ENCODE peak calls at places on chromosome 4, in ten cellular contexts. O, T, L, E, I, U, G, F, Z and R are unnamed samples.

GRCh38 chr4:33160126-33160525 is 2440.0 kb downstream of the PCDH7 start:
- DNase-seq in O (peak), T (no peak), L (peak), E (peak), I (no peak), U (no peak), G (no peak), F (no peak), Z (peak), R (no peak)

GRCh38 chr4:73853246-73853704 is at the start of gene PF4V1:
- DNase-seq in O (no peak), T (no peak), L (peak), E (no peak), I (peak), U (no peak), G (no peak), F (no peak), Z (peak), R (no peak)

GRCh38 chr4:102541708-102542107 is 40.5 kb downstream of the NFKB1 start:
- DNase-seq in O (peak), T (peak), L (no peak), E (peak), I (no peak), U (no peak), G (no peak), F (no peak), Z (no peak), R (no peak)

GRCh38 chr4:7808752-7809151 is 130.9 kb downstream of the AFAP1 start:
- DNase-seq in O (no peak), T (no peak), L (no peak), E (no peak), I (peak), U (no peak), G (no peak), F (no peak), Z (peak), R (no peak)

GRCh38 chr4:139913398-139913990 is 240.5 kb downstream of the MAML3 start:
- DNase-seq in O (no peak), T (no peak), L (no peak), E (no peak), I (no peak), U (no peak), G (no peak), F (no peak), Z (peak), R (no peak)

GRCh38 chr4:152310223-152310622 is 225.7 kb downstream of the FBXW7 start:
- DNase-seq in O (no peak), T (no peak), L (no peak), E (no peak), I (no peak), U (no peak), G (no peak), F (no peak), Z (peak), R (no peak)

GRCh38 chr4:128660361-128660964 is 149.0 kb upstream of the JADE1 start:
- DNase-seq in O (no peak), T (no peak), L (peak), E (no peak), I (no peak), U (no peak), G (no peak), F (no peak), Z (peak), R (no peak)

GRCh38 chr4:39526810-39527295 is 386 bp downstream of the UGDH start:
- DNase-seq in O (no peak), T (no peak), L (no peak), E (no peak), I (no peak), U (peak), G (no peak), F (peak), Z (no peak), R (no peak)

GRCh38 chr4:122798101-122798500 is 28.5 kb upstream of the FGF2 start:
- DNase-seq in O (no peak), T (no peak), L (peak), E (peak), I (no peak), U (no peak), G (no peak), F (no peak), Z (peak), R (no peak)

GRCh38 chr4:83231620-83232056 is 53.0 kb downstream of the COQ2 start:
- DNase-seq in O (no peak), T (no peak), L (no peak), E (no peak), I (no peak), U (no peak), G (no peak), F (no peak), Z (peak), R (no peak)

GRCh38 chr4:95949136-95949765 is 109.4 kb downstream of the PDHA2 start:
- DNase-seq in O (no peak), T (no peak), L (peak), E (no peak), I (no peak), U (no peak), G (no peak), F (no peak), Z (peak), R (no peak)

GRCh38 chr4:93658443-93658842 is 170.1 kb upstream of the ATOH1 start:
- DNase-seq in O (no peak), T (no peak), L (no peak), E (no peak), I (no peak), U (no peak), G (no peak), F (no peak), Z (no peak), R (no peak)

GRCh38 chr4:123248260-123248659 is 148.3 kb upstream of the SPRY1 start:
- DNase-seq in O (no peak), T (no peak), L (no peak), E (no peak), I (no peak), U (no peak), G (no peak), F (no peak), Z (peak), R (no peak)

GRCh38 chr4:8820178-8821102 is 51.2 kb downstream of the HMX1 start:
- DNase-seq in O (no peak), T (no peak), L (no peak), E (no peak), I (peak), U (no peak), G (no peak), F (peak), Z (no peak), R (no peak)

GRCh38 chr4:35723973-35724372 is 520.3 kb downstream of the ARAP2 start:
- DNase-seq in O (no peak), T (no peak), L (no peak), E (no peak), I (no peak), U (no peak), G (no peak), F (no peak), Z (no peak), R (no peak)

GRCh38 chr4:35730414-35730813 is 513.9 kb downstream of the ARAP2 start:
- DNase-seq in O (no peak), T (no peak), L (no peak), E (no peak), I (no peak), U (no peak), G (no peak), F (no peak), Z (no peak), R (no peak)

DNA sequence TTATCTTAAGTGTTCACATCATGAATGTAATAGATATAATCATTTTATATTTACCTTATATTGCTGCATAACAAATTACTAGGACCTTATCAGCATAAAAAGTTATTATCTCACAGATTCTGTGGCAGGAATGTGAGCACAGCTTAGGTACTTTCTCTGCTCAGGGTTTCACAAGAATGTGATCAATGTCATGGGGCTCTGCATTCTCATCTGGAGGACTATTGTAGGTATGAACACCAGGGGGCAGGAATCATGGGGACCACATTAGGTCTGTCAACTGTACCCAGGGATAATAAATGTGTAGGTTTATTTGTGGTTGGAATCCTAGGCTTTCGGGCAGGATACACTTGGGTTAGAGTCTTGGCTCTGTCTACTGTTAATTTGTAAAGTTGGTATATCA is 519.2 kb downstream of the ARAP2 start:
- DNase-seq in O (no peak), T (no peak), L (no peak), E (peak), I (no peak), U (no peak), G (no peak), F (no peak), Z (no peak), R (no peak)
- TF ChIP-seq CTCF in O (peak), T (peak), L (no peak), E (no peak), I (no peak), U (no peak), G (peak), F (no peak), Z (no peak), R (no peak)

DNA sequence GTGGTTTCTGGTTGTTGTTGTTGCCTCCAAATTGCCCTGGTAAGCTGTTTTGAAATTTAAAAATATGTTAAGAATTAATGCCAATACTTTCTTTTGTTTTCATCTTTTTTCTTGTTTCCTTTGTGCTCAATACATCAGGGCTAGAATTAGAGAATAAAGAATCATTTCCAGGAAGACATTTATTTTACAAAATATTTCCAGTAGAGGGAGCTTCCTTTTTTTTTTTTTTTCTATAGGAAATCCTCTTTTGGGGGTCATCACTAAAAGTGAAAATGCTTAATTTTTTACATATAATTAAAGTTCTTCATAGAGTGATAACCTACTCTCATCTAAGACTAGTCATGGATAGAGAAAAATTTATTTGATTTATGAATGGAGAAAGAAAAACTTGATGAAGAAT is 2.4 kb downstream of the GLRA3 start:
- DNase-seq in O (no peak), T (no peak), L (no peak), E (no peak), I (no peak), U (no peak), G (no peak), F (no peak), Z (no peak), R (no peak)
- TF ChIP-seq CTCF in O (peak), T (peak), L (no peak), E (peak), I (no peak), U (no peak), G (peak), F (no peak), Z (no peak), R (no peak)

GRCh38 chr4:86487738-86488137 is 106.4 kb upstream of the PTPN13 start:
- DNase-seq in O (no peak), T (no peak), L (no peak), E (no peak), I (no peak), U (no peak), G (no peak), F (no peak), Z (no peak), R (no peak)

GRCh38 chr4:86481429-86481828 is 112.7 kb upstream of the PTPN13 start:
- DNase-seq in O (no peak), T (no peak), L (no peak), E (no peak), I (no peak), U (no peak), G (no peak), F (no peak), Z (no peak), R (no peak)

GRCh38 chr4:86482296-86482695 is 111.8 kb upstream of the PTPN13 start:
- DNase-seq in O (no peak), T (no peak), L (no peak), E (no peak), I (no peak), U (no peak), G (no peak), F (no peak), Z (no peak), R (no peak)

GRCh38 chr4:86484241-86484640 is 109.9 kb upstream of the PTPN13 start:
- DNase-seq in O (no peak), T (no peak), L (no peak), E (no peak), I (no peak), U (no peak), G (no peak), F (no peak), Z (no peak), R (no peak)

GRCh38 chr4:86482851-86483490 is 111.1 kb upstream of the PTPN13 start:
- DNase-seq in O (peak), T (peak), L (no peak), E (peak), I (no peak), U (no peak), G (peak), F (no peak), Z (peak), R (no peak)
- TF ChIP-seq CTCF in O (peak), T (peak), L (peak), E (no peak), I (no peak), U (no peak), G (peak), F (no peak), Z (peak), R (no peak)

DNA sequence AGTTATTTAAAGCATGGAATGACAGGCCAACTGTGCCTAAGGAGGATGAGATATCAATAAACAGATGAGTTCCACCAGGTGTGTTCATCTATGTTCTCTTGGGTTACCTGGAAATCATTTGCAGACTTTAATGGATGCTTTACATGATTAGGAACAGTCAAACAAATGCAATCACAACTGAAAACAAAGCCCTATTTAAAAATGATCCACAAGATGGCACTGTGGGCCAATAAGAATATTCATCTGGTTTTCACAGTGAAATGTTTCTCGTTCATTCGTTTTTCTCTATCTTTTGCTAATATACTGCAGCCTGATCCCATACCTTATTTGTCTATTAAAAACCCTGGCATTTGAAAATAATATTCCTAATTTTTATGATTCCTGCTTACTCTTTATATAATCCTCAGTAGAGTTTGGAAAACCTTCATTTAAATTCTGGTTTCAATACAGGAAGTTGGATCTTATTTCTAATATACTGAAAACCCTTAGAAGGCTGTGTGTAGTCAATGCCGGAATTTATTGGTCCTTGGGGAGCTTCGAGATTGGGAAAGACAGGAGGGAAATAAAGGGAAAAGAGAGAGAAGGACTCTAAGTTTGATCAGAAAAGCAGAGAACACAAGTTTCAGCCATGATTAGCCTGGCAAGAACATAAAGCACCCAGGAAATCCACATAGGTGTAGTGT is 63.7 kb upstream of the TAPT1 start:
- DNase-seq in O (peak), T (no peak), L (peak), E (peak), I (no peak), U (no peak), G (peak), F (peak), Z (peak), R (no peak)
- TF ChIP-seq CTCF in O (peak), T (peak), L (peak), E (peak), I (peak), U (peak), G (peak), F (peak), Z (peak), R (peak)

GRCh38 chr4:145936142-145937020 is 2.2 kb downstream of the ZNF827 start:
- DNase-seq in O (peak), T (peak), L (peak), E (peak), I (peak), U (peak), G (peak), F (peak), Z (peak), R (no peak)
- TF ChIP-seq CTCF in O (peak), T (peak), L (peak), E (peak), I (peak), U (peak), G (peak), F (peak), Z (peak), R (no peak)

DNA sequence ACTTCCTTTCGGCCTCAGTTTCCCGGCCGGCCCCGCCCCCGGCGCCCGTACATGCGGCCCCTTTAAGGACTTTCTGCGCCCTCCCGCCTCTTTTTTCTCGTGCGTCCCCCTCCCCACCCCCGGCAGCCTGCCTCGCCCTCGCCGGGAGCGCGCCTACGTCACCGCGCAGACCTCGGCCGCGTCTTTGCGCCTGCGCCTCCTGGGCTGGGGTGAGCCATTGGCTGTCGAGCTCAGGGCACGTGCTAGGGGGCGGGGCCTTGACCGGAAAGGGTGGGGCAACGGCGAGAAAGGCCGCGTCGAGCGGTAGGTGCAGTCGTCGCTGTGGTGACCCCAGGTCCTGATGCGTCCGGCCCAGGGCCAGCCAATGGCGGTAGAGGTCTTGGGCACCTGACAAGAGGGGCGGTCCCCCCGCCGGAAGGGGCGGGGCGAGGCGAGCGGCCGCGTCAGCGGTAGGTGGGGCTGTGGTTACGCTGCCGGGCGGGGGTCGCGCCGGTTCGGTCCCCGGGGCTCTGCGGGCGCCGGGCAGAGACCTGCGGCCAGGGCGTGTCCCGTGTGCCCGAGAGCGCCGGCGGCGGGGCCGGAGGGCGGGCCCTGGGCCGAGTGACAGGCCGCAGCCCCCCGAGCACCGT is at the start of gene UVSSA:
- DNase-seq in O (peak), T (peak), L (peak), E (peak), I (peak), U (peak), G (peak), F (peak), Z (peak), R (peak)
- TF ChIP-seq CTCF in O (no peak), T (no peak), L (no peak), E (no peak), I (no peak), U (no peak), G (no peak), F (no peak), Z (no peak), R (no peak)

DNA sequence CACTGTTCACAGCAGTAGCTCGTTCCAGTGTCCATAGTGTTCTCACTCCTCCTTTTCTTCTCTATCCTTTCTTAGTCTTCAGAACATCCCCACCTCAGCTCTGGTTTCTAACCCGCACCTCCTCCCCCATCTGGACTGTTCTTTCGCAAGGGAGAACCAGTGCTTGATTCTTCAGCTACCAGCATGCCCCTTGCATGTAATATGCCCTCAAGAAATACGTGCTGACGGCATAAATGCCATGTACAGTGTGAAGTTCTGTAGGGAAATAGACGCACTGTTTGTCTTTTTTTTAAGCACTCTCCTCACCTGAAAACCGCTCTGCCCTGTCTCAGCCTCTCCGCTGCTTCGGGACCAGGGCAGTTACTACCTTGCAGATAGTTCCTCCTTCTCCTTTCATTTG is 5.3 kb downstream of the CLDN22 start:
- DNase-seq in O (no peak), T (no peak), L (no peak), E (no peak), I (no peak), U (no peak), G (no peak), F (no peak), Z (no peak), R (no peak)
- TF ChIP-seq CTCF in O (no peak), T (no peak), L (no peak), E (no peak), I (no peak), U (no peak), G (no peak), F (no peak), Z (no peak), R (no peak)

GRCh38 chr4:118865091-118865708 is 23.5 kb upstream of the SYNPO2 start:
- DNase-seq in O (peak), T (no peak), L (peak), E (peak), I (no peak), U (no peak), G (peak), F (no peak), Z (peak), R (peak)
- TF ChIP-seq CTCF in O (peak), T (peak), L (peak), E (peak), I (peak), U (peak), G (peak), F (peak), Z (peak), R (peak)

GRCh38 chr4:48943387-48943786 is 36.8 kb upstream of the OCIAD2 start:
- DNase-seq in O (no peak), T (no peak), L (peak), E (peak), I (no peak), U (no peak), G (no peak), F (no peak), Z (no peak), R (no peak)
- TF ChIP-seq CTCF in O (no peak), T (no peak), L (peak), E (no peak), I (no peak), U (no peak), G (peak), F (no peak), Z (no peak), R (peak)